ENCODE peak calls at places on chromosomes 13 and 19, in six cellular contexts. One of them, this sample, is unnamed.

GRCh38 chr19:39413903-39414608 is 1.6 kb downstream of the PLEKHG2 start:
- DNase-seq in mucosa of descending colon: no peak
- DNase-seq in endothelial cell: peak; percentile 55
- DNase-seq in heart right ventricle: peak; percentile 36
- DNase-seq in tibial artery: peak; percentile 78
- DNase-seq in GM13976: no peak
- DNase-seq in this sample: no peak

GRCh38 chr19:58409010-58409790 is 751 bp downstream of the ZNF584 start:
- DNase-seq in GM13976: no peak
- DNase-seq in endothelial cell: peak; percentile 21
- DNase-seq in mucosa of descending colon: no peak
- DNase-seq in heart right ventricle: peak; percentile 33
- DNase-seq in tibial artery: peak; percentile 62
- DNase-seq in this sample: no peak

GRCh38 chr13:30797847-30798246 is 62.5 kb downstream of the ALOX5AP start:
- DNase-seq in GM13976: no peak
- DNase-seq in heart right ventricle: no peak
- DNase-seq in endothelial cell: no peak
- DNase-seq in mucosa of descending colon: no peak
- DNase-seq in tibial artery: no peak
- DNase-seq in this sample: no peak

GRCh38 chr13:41590122-41590521 is 132.8 kb downstream of the RGCC start:
- DNase-seq in heart right ventricle: no peak
- DNase-seq in mucosa of descending colon: no peak
- DNase-seq in GM13976: no peak
- DNase-seq in endothelial cell: no peak
- DNase-seq in tibial artery: no peak
- DNase-seq in this sample: no peak

GRCh38 chr19:47176627-47177090 is 46.0 kb downstream of the SAE1 start:
- DNase-seq in endothelial cell: no peak
- DNase-seq in mucosa of descending colon: no peak
- DNase-seq in GM13976: no peak
- DNase-seq in tibial artery: no peak
- DNase-seq in heart right ventricle: no peak
- DNase-seq in this sample: no peak

GRCh38 chr19:48992571-48993174 is 436 bp downstream of the GYS1 start:
- DNase-seq in tibial artery: peak; percentile 69
- DNase-seq in mucosa of descending colon: no peak
- DNase-seq in heart right ventricle: no peak
- DNase-seq in endothelial cell: peak; percentile 13
- DNase-seq in GM13976: no peak
- DNase-seq in this sample: no peak

GRCh38 chr13:100550433-100550832 is 38.2 kb downstream of the GGACT start:
- DNase-seq in mucosa of descending colon: no peak
- DNase-seq in GM13976: no peak
- DNase-seq in endothelial cell: no peak
- DNase-seq in tibial artery: peak; percentile 66
- DNase-seq in heart right ventricle: no peak
- DNase-seq in this sample: no peak

GRCh38 chr19:9909251-9909650 is 27.1 kb downstream of the OLFM2 start:
- DNase-seq in heart right ventricle: no peak
- DNase-seq in endothelial cell: no peak
- DNase-seq in GM13976: no peak
- DNase-seq in mucosa of descending colon: no peak
- DNase-seq in tibial artery: no peak
- DNase-seq in this sample: no peak

GRCh38 chr19:36257512-36257876 is 42.6 kb downstream of the ZNF146 start:
- DNase-seq in heart right ventricle: peak; percentile 59
- DNase-seq in endothelial cell: no peak
- DNase-seq in tibial artery: no peak
- DNase-seq in mucosa of descending colon: no peak
- DNase-seq in GM13976: no peak
- DNase-seq in this sample: no peak

GRCh38 chr13:42548731-42549554 is 25.0 kb upstream of the TNFSF11 start:
- DNase-seq in endothelial cell: no peak
- DNase-seq in mucosa of descending colon: peak; percentile 31
- DNase-seq in GM13976: peak; percentile 79
- DNase-seq in heart right ventricle: no peak
- DNase-seq in tibial artery: peak; percentile 68
- DNase-seq in this sample: peak; percentile 22

GRCh38 chr13:40206241-40207109 is 460.0 kb downstream of the FOXO1 start:
- DNase-seq in tibial artery: no peak
- DNase-seq in heart right ventricle: no peak
- DNase-seq in GM13976: no peak
- DNase-seq in mucosa of descending colon: no peak
- DNase-seq in endothelial cell: no peak
- DNase-seq in this sample: peak; percentile 52

GRCh38 chr13:97640236-97640635 is 206.3 kb downstream of the RAP2A start:
- DNase-seq in endothelial cell: no peak
- DNase-seq in mucosa of descending colon: no peak
- DNase-seq in GM13976: no peak
- DNase-seq in tibial artery: no peak
- DNase-seq in heart right ventricle: no peak
- DNase-seq in this sample: no peak
- TF ChIP-seq CTCF in endothelial cell: no peak
- TF ChIP-seq CTCF in mucosa of descending colon: no peak
- TF ChIP-seq CTCF in GM13976: no peak
- TF ChIP-seq CTCF in tibial artery: no peak
- TF ChIP-seq CTCF in heart right ventricle: no peak
- TF ChIP-seq CTCF in this sample: no peak

DNA sequence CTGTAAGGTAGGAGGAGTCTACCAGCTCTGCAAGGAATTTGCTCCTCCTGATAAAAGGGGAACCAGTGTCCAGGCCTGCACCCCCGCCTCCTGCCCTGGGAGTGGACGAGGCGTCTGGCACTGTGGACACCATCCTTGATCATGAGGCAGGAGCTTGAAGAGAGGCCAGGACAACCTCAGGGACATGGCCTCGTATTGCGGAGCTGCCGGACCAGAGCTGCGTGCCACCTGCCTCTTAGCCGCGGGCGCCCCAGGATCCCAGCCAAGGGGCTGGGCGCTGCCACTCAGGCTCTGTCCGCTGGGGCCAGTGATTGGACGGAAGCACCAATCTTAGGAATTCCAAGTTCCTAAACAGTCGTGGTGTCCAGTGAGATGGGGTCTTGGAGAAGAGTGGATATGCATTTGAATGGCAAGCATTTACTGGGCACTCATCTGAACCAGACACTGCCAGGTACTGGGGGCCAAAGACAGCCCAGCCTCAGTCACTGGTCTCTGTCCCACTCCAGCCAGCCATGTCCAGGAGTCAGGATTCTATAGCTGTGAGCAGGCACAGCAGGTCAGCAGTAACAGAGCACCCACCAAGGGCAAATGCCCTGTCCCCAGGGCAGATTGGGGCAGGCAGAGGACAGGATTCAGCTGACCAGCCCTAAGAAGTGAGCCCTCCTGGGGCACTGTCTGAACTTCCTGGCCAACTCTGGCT is 39.1 kb upstream of the ANKRD10 start:
- DNase-seq in heart right ventricle: no peak
- DNase-seq in GM13976: no peak
- DNase-seq in endothelial cell: no peak
- DNase-seq in tibial artery: no peak
- DNase-seq in mucosa of descending colon: no peak
- DNase-seq in this sample: no peak
- TF ChIP-seq CTCF in heart right ventricle: no peak
- TF ChIP-seq CTCF in GM13976: no peak
- TF ChIP-seq CTCF in endothelial cell: no peak
- TF ChIP-seq CTCF in tibial artery: no peak
- TF ChIP-seq CTCF in mucosa of descending colon: no peak
- TF ChIP-seq CTCF in this sample: no peak

GRCh38 chr13:109135018-109135417 is 505.6 kb downstream of the MYO16 start:
- DNase-seq in GM13976: no peak
- DNase-seq in tibial artery: no peak
- DNase-seq in endothelial cell: no peak
- DNase-seq in heart right ventricle: no peak
- DNase-seq in mucosa of descending colon: no peak
- DNase-seq in this sample: no peak
- TF ChIP-seq CTCF in GM13976: no peak
- TF ChIP-seq CTCF in tibial artery: no peak
- TF ChIP-seq CTCF in endothelial cell: no peak
- TF ChIP-seq CTCF in heart right ventricle: no peak
- TF ChIP-seq CTCF in mucosa of descending colon: no peak
- TF ChIP-seq CTCF in this sample: no peak

GRCh38 chr13:37706041-37706440 is 107.5 kb upstream of the POSTN start:
- DNase-seq in tibial artery: no peak
- DNase-seq in mucosa of descending colon: no peak
- DNase-seq in GM13976: no peak
- DNase-seq in heart right ventricle: no peak
- DNase-seq in endothelial cell: no peak
- DNase-seq in this sample: no peak

GRCh38 chr13:37700887-37701286 is 102.3 kb upstream of the POSTN start:
- DNase-seq in GM13976: no peak
- DNase-seq in tibial artery: no peak
- DNase-seq in endothelial cell: no peak
- DNase-seq in mucosa of descending colon: no peak
- DNase-seq in heart right ventricle: no peak
- DNase-seq in this sample: no peak

GRCh38 chr13:37701972-37702371 is 103.4 kb upstream of the POSTN start:
- DNase-seq in tibial artery: peak; percentile 67
- DNase-seq in mucosa of descending colon: no peak
- DNase-seq in GM13976: no peak
- DNase-seq in heart right ventricle: no peak
- DNase-seq in endothelial cell: no peak
- DNase-seq in this sample: no peak

DNA sequence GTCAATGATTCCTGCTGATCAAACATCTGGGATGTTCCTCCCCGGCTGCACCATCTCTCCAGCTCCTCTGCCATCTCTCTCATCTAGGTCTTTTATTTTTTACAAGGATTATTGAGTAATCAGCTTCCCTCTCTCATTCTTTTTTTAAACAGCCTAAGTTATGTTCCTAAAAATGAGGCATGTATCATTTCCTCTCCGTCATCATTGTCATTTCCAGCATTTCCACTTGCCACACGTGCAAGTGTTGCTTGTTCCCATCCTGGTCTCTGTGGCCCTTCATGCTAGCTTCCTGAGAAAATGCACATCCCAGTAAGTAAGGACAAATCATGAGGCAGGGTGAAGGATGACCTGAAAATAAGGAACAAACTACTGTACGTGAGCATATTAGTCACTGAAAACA is 102.7 kb upstream of the POSTN start:
- DNase-seq in tibial artery: no peak
- DNase-seq in endothelial cell: no peak
- DNase-seq in GM13976: no peak
- DNase-seq in mucosa of descending colon: no peak
- DNase-seq in heart right ventricle: no peak
- DNase-seq in this sample: no peak
- TF ChIP-seq CTCF in tibial artery: no peak
- TF ChIP-seq CTCF in endothelial cell: no peak
- TF ChIP-seq CTCF in GM13976: no peak
- TF ChIP-seq CTCF in mucosa of descending colon: no peak
- TF ChIP-seq CTCF in heart right ventricle: no peak
- TF ChIP-seq CTCF in this sample: no peak

GRCh38 chr19:6238256-6238642 is 41.5 kb downstream of the MLLT1 start:
- DNase-seq in tibial artery: no peak
- DNase-seq in endothelial cell: no peak
- DNase-seq in heart right ventricle: no peak
- DNase-seq in mucosa of descending colon: no peak
- DNase-seq in GM13976: no peak
- DNase-seq in this sample: no peak
- TF ChIP-seq CTCF in tibial artery: no peak
- TF ChIP-seq CTCF in endothelial cell: no peak
- TF ChIP-seq CTCF in heart right ventricle: no peak
- TF ChIP-seq CTCF in mucosa of descending colon: no peak
- TF ChIP-seq CTCF in GM13976: no peak
- TF ChIP-seq CTCF in this sample: no peak

DNA sequence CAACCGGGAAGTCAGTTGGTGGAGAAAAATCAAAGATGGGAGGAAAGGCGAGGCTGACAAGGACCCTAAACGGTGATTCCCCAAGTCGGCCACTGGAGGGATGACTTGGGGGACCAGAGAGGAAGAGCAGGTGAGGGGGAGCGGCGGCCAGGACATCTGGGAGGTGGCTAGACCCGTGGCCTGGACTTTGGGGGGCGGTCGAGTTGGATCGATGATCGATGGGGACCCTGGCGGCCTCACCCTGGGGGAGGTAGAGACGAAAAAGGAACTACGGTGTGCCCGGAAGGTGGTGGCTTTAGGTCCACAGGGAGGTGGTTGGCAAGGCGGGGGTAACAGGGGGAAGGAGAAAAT is 7.6 kb upstream of the CIRBP start:
- DNase-seq in mucosa of descending colon: peak; percentile 70
- DNase-seq in tibial artery: no peak
- DNase-seq in GM13976: no peak
- DNase-seq in endothelial cell: no peak
- DNase-seq in heart right ventricle: no peak
- DNase-seq in this sample: peak; percentile 52
- TF ChIP-seq CTCF in mucosa of descending colon: no peak
- TF ChIP-seq CTCF in tibial artery: no peak
- TF ChIP-seq CTCF in GM13976: no peak
- TF ChIP-seq CTCF in endothelial cell: peak; percentile 22
- TF ChIP-seq CTCF in heart right ventricle: no peak
- TF ChIP-seq CTCF in this sample: no peak